ENCODE peak calls at places on chromosomes 5 and 9, in eight cellular contexts. G is HCT116, X is HepG2, N is transverse colon, M is GM23338, Q is Panc1, U is upper lobe of left lung, E is K562. K is an unnamed sample.

GRCh38 chr9:101200852-101201251 is 172.3 kb downstream of the PLPPR1 start:
- DNase-seq in N (no peak), G (no peak), X (no peak), E (no peak), U (no peak), M (no peak), Q (no peak), K (no peak)

GRCh38 chr5:157182143-157182757 is 1.6 kb downstream of the ITK start:
- DNase-seq in G (no peak), X (no peak), U (no peak), Q (no peak), E (no peak), M (no peak), N (no peak), K (no peak)

GRCh38 chr5:154242442-154242841 is 51.9 kb downstream of the GALNT10 start:
- DNase-seq in Q (no peak), U (no peak), E (no peak), N (no peak), M (no peak), G (no peak), X (no peak), K (no peak)

GRCh38 chr9:3043369-3043768 is 199.5 kb upstream of the PUM3 start:
- DNase-seq in G (no peak), U (no peak), X (no peak), Q (no peak), M (no peak), E (no peak), N (no peak), K (no peak)

GRCh38 chr5:40623480-40624420 is 56.0 kb upstream of the PTGER4 start:
- DNase-seq in X (no peak), E (no peak), Q (no peak), G (no peak), M (no peak), N (peak), U (no peak), K (no peak)

GRCh38 chr5:456351-457194 is 13.6 kb downstream of the EXOC3 start:
- DNase-seq in M (no peak), G (no peak), Q (no peak), U (peak), X (no peak), E (no peak), N (peak), K (peak)

GRCh38 chr5:8188874-8189588 is 320.1 kb downstream of the MTRR start:
- DNase-seq in G (no peak), X (no peak), Q (no peak), E (no peak), U (no peak), M (no peak), N (peak), K (no peak)

GRCh38 chr9:85536076-85536475 is 205.7 kb downstream of the AGTPBP1 start:
- DNase-seq in U (no peak), M (no peak), N (no peak), E (no peak), G (no peak), X (no peak), Q (no peak), K (no peak)

GRCh38 chr9:119003882-119004617 is 365.2 kb downstream of the BRINP1 start:
- DNase-seq in M (no peak), Q (no peak), X (no peak), G (no peak), E (no peak), N (no peak), U (no peak), K (no peak)

GRCh38 chr5:56415356-56415765 is 182.2 kb upstream of the ANKRD55 start:
- DNase-seq in N (peak), Q (no peak), E (peak), U (no peak), X (no peak), G (no peak), M (no peak), K (peak)

GRCh38 chr9:12091865-12092527 is 601.2 kb upstream of the TYRP1 start:
- DNase-seq in Q (no peak), N (no peak), M (peak), G (no peak), X (no peak), E (no peak), U (no peak), K (peak)

GRCh38 chr9:76557674-76558073 is 98.7 kb downstream of the GCNT1 start:
- DNase-seq in N (no peak), Q (no peak), G (no peak), M (no peak), X (no peak), E (no peak), U (no peak), K (no peak)

GRCh38 chr9:21558627-21559401 is 76.7 kb upstream of the IFNE start:
- DNase-seq in G (no peak), N (no peak), U (no peak), X (no peak), E (no peak), Q (no peak), M (peak), K (no peak)

GRCh38 chr5:17069995-17070405 is 133.9 kb upstream of the MYO10 start:
- DNase-seq in X (no peak), U (no peak), N (peak), M (no peak), E (peak), G (peak), Q (no peak), K (peak)
- TF ChIP-seq POLR2AphosphoS5 in X (no peak), U (no peak), N (no peak), M (no peak), E (no peak), G (no peak), Q (no peak), K (peak)

GRCh38 chr5:150573216-150573615 is 65.3 kb downstream of the NDST1 start:
- DNase-seq in G (no peak), E (no peak), X (no peak), Q (no peak), N (no peak), U (no peak), M (no peak), K (no peak)
- TF ChIP-seq CTCF in G (no peak), E (no peak), X (no peak), Q (no peak), N (no peak), U (no peak), M (no peak), K (no peak)

DNA sequence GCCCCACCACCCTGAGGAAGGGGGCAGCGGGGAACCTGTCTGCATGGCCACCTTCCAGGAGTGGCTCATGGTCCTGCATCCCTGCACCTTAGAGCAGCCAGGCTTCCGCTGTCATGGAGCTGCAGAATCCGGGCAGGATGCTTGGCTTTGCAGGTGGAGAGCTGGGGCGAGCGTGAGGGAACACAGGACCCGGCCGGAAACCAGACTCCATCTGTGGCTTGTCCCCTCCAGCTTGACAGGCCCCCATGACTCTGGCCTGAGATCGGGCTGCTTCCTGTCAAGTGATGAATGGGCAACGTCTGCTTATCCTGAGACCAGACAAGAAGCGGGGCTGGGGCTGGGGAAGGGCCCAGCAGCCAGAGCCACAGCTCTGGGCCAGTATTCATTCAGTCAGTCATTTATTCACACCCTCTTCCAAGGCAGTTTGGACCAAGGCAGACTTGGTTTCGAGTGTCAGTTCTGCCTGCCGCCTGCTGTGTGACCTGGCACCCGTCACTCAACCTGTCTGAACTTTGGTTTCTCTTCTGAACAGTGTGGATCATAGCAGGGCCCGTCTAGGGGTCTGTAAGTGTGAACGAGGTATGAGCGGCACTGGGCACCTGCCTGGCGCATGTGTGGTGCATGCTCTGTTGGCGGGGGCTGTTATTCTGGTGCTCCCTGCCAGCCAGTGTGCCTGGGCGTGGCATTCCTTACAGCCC is 37.5 kb downstream of the NEK6 start:
- DNase-seq in N (peak), M (no peak), U (no peak), E (no peak), X (no peak), G (no peak), Q (no peak), K (no peak)
- TF ChIP-seq POLR2AphosphoS5 in N (no peak), M (no peak), U (peak), E (no peak), X (no peak), G (no peak), Q (no peak), K (peak)

GRCh38 chr5:15791274-15791673 is 291.3 kb downstream of the FBXL7 start:
- DNase-seq in N (no peak), Q (no peak), G (no peak), E (no peak), U (no peak), X (no peak), M (no peak), K (no peak)
- TF ChIP-seq CTCF in N (no peak), Q (no peak), G (no peak), E (no peak), U (no peak), X (peak), M (no peak), K (no peak)

GRCh38 chr5:44266882-44267577 is 122.2 kb downstream of the FGF10 start:
- DNase-seq in U (no peak), E (no peak), M (no peak), X (no peak), N (no peak), Q (no peak), G (no peak), K (no peak)

DNA sequence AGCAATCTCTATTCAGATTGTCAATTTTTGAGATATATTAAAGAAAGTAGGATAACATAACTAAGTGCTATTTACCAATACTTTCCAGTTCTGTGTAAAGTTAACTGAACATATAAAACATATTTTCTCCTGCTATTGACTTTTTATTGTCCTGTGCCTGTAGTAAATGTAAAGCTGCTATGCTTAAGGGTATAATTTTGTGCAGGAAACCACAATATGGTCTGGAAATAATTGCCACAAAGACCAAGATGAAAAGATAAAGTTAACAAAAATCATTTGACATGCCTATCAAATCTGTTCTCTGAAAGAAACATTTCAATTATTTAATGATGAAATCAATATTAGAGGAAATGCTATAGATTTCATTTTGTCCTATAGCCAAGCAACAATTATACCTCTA is 121.3 kb downstream of the FGF10 start:
- DNase-seq in X (no peak), G (no peak), E (no peak), M (no peak), U (no peak), N (no peak), Q (no peak), K (no peak)
- TF ChIP-seq POLR2AphosphoS5 in X (no peak), G (no peak), E (no peak), M (no peak), U (no peak), N (no peak), Q (no peak), K (no peak)

GRCh38 chr5:95778713-95779426 is 43.7 kb downstream of the GLRX start:
- DNase-seq in U (no peak), E (no peak), N (no peak), M (no peak), X (no peak), G (no peak), Q (no peak), K (no peak)

GRCh38 chr5:95777441-95777840 is 45.1 kb downstream of the GLRX start:
- DNase-seq in Q (no peak), X (no peak), G (no peak), E (no peak), U (no peak), N (no peak), M (no peak), K (no peak)

GRCh38 chr5:95781101-95781583 is 41.4 kb downstream of the GLRX start:
- DNase-seq in Q (peak), X (peak), U (no peak), M (peak), E (peak), G (peak), N (peak), K (peak)

GRCh38 chr5:95780597-95780996 is 41.9 kb downstream of the GLRX start:
- DNase-seq in M (no peak), U (no peak), E (no peak), Q (no peak), X (no peak), G (no peak), N (no peak), K (no peak)

DNA sequence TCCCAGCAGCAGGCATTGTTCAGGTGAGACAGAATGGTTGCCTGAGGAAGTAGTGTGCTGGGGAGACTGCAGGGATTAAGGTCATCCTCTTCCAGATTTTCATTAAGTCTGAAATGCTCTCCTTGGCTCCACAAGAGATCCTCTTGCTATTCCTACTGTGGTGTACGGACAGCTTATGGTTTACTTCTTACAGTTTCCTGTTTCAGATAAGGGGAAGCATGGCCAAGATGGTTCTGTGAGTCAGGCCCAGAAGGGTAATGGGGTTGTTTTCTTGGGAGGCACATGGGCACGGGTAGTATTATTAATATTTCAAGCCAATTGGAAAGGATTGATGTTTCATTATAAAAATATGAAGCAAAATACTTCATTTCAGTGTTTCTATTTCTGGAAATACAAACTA is 42.9 kb downstream of the GLRX start:
- DNase-seq in X (no peak), M (no peak), G (no peak), U (no peak), E (no peak), Q (no peak), N (no peak), K (no peak)
- TF ChIP-seq CTCF in X (no peak), M (no peak), G (no peak), U (no peak), E (no peak), Q (no peak), N (no peak), K (no peak)

GRCh38 chr9:109315480-109315879 is 5.4 kb downstream of the EPB41L4B start:
- DNase-seq in E (no peak), Q (no peak), N (no peak), M (peak), U (no peak), G (no peak), X (no peak), K (no peak)

GRCh38 chr9:109317311-109317978 is 3.4 kb downstream of the EPB41L4B start:
- DNase-seq in X (no peak), E (no peak), U (no peak), N (peak), Q (no peak), M (peak), G (no peak), K (no peak)

GRCh38 chr9:109317979-109318671 is 2.7 kb downstream of the EPB41L4B start:
- DNase-seq in N (no peak), G (no peak), Q (no peak), E (no peak), M (peak), X (no peak), U (no peak), K (no peak)

GRCh38 chr9:109314011-109314531 is 6.8 kb downstream of the EPB41L4B start:
- DNase-seq in G (no peak), U (peak), X (peak), E (no peak), N (peak), M (no peak), Q (no peak), K (no peak)

GRCh38 chr9:109315889-109316640 is 4.8 kb downstream of the EPB41L4B start:
- DNase-seq in G (peak), E (no peak), N (peak), X (peak), M (peak), Q (peak), U (peak), K (no peak)
- TF ChIP-seq POLR2AphosphoS5 in G (peak), E (no peak), N (peak), X (no peak), M (no peak), Q (peak), U (peak), K (no peak)

GRCh38 chr5:72307968-72308852 is 11.8 kb downstream of the MRPS27 start:
- DNase-seq in N (peak), Q (peak), X (peak), U (peak), E (peak), G (peak), M (peak), K (peak)
- TF ChIP-seq CTCF in N (peak), Q (peak), X (peak), U (peak), E (peak), G (peak), M (peak), K (peak)

GRCh38 chr9:83957029-83957513 is 22.9 kb downstream of the HNRNPK start:
- DNase-seq in M (peak), X (no peak), U (no peak), N (peak), E (no peak), Q (no peak), G (no peak), K (no peak)

GRCh38 chr9:83955985-83956287 is 24.1 kb downstream of the HNRNPK start:
- DNase-seq in U (no peak), G (no peak), M (peak), Q (no peak), E (no peak), N (no peak), X (peak), K (no peak)

GRCh38 chr9:83959061-83959460 is 21.0 kb downstream of the HNRNPK start:
- DNase-seq in N (no peak), E (no peak), X (peak), Q (no peak), U (no peak), G (no peak), M (peak), K (no peak)

GRCh38 chr9:83960991-83961390 is 19.0 kb downstream of the HNRNPK start:
- DNase-seq in M (no peak), U (no peak), N (no peak), Q (no peak), E (no peak), X (no peak), G (no peak), K (no peak)

GRCh38 chr9:83956288-83957028 is 23.6 kb downstream of the HNRNPK start:
- DNase-seq in E (peak), G (no peak), M (peak), U (peak), X (peak), N (peak), Q (no peak), K (peak)
- TF ChIP-seq POLR2AphosphoS5 in E (peak), G (no peak), M (peak), U (peak), X (peak), N (peak), Q (peak), K (peak)

GRCh38 chr5:143972068-143972467 is 160.1 kb downstream of the HMHB1 start:
- DNase-seq in U (no peak), E (no peak), X (no peak), M (no peak), G (no peak), N (no peak), Q (no peak), K (no peak)

GRCh38 chr5:143966280-143966679 is 154.3 kb downstream of the HMHB1 start:
- DNase-seq in U (no peak), X (no peak), M (no peak), N (no peak), Q (no peak), G (no peak), E (no peak), K (no peak)

GRCh38 chr5:143964919-143965318 is 153.0 kb downstream of the HMHB1 start:
- DNase-seq in N (no peak), U (no peak), M (no peak), G (no peak), Q (no peak), X (no peak), E (no peak), K (no peak)

GRCh38 chr5:143968071-143968878 is 156.3 kb downstream of the HMHB1 start:
- DNase-seq in U (no peak), G (peak), Q (peak), M (peak), E (no peak), N (no peak), X (peak), K (no peak)
- TF ChIP-seq CTCF in U (no peak), G (peak), Q (peak), M (peak), E (peak), N (no peak), X (peak), K (peak)

K was measured in spleen.